ENCODE peak calls at places on chromosomes 4 and X, in ten cellular contexts. D is spleen; M is substantia nigra; F is ELF-1; G is right cardiac atrium; O is nephron progenitor cell; K is Ammon's horn; N is choroid plexus epithelial cell; W is pancreas; I is activated CD4-positive, alpha-beta T cell treated with anti-CD3 and anti-CD28 coated beads for 24 hours. S is an unnamed sample.

GRCh38 chr4:98504091-98504490 is 154.3 kb downstream of the TSPAN5 start:
- DNase-seq in F (no peak), D (no peak), M (no peak), W (no peak), N (no peak), K (no peak), G (no peak), I (no peak), O (no peak), S (no peak)

GRCh38 chr4:18579222-18579621 is 557.7 kb upstream of the LCORL start:
- DNase-seq in W (no peak), D (no peak), O (no peak), F (no peak), N (no peak), M (no peak), G (no peak), I (no peak), K (peak; percentile 72), S (no peak)

GRCh38 chr4:186807809-186808634 is 84.4 kb upstream of the FAT1 start:
- DNase-seq in K (no peak), M (no peak), F (no peak), D (no peak), I (no peak), O (no peak), W (no peak), N (no peak), G (no peak), S (no peak)

GRCh38 chr4:79650217-79650616 is 242.2 kb upstream of the GK2 start:
- DNase-seq in W (no peak), D (no peak), K (no peak), F (no peak), G (no peak), O (no peak), I (no peak), N (no peak), M (no peak), S (no peak)

GRCh38 chr4:127484101-127484500 is 148.7 kb upstream of the INTU start:
- DNase-seq in D (no peak), F (no peak), M (no peak), I (no peak), W (no peak), O (no peak), K (no peak), G (no peak), N (no peak), S (no peak)

GRCh38 chrX:74537011-74537390 is 77.4 kb downstream of the RLIM start:
- DNase-seq in M (no peak), O (no peak), F (no peak), G (peak; percentile 41), N (peak; percentile 71), K (no peak), I (no peak), D (no peak), W (no peak), S (no peak)

GRCh38 chrX:155997436-155997835 is at the start of gene IL9R:
- DNase-seq in F (no peak), W (no peak), O (no peak), D (no peak), M (no peak), K (no peak), I (peak; percentile 7), G (no peak), N (no peak), S (no peak)

GRCh38 chr4:105350859-105351494 is 122.9 kb downstream of the PPA2 start:
- DNase-seq in M (no peak), F (no peak), W (no peak), G (no peak), I (no peak), O (no peak), K (no peak), N (no peak), D (no peak), S (no peak)

GRCh38 chrX:12896935-12897334 is 9.5 kb upstream of the TLR8 start:
- DNase-seq in N (no peak), W (no peak), O (no peak), K (peak; percentile 4), F (peak; percentile 20), D (no peak), I (no peak), G (no peak), M (no peak), S (no peak)

GRCh38 chr4:792729-793108 is 33.2 kb downstream of the CPLX1 start:
- DNase-seq in W (no peak), N (no peak), K (no peak), I (no peak), O (no peak), D (no peak), G (no peak), F (no peak), M (no peak), S (no peak)

GRCh38 chrX:38879631-38880220 is 78.5 kb downstream of the MID1IP1 start:
- DNase-seq in N (no peak), W (peak; percentile 60), K (no peak), G (no peak), M (no peak), D (peak; percentile 78), F (no peak), O (no peak), I (no peak), S (no peak)

GRCh38 chr4:3250956-3251690 is 2.2 kb downstream of the MSANTD1 start:
- DNase-seq in M (no peak), W (no peak), F (no peak), K (no peak), O (no peak), N (peak; percentile 29), G (peak; percentile 8), D (peak; percentile 41), I (no peak), S (peak; percentile 52)

GRCh38 chr4:38832624-38833528 is 23.7 kb downstream of the TLR6 start:
- DNase-seq in F (no peak), W (no peak), D (no peak), O (no peak), I (no peak), K (no peak), G (no peak), M (no peak), N (no peak), S (no peak)

GRCh38 chrX:138128025-138128671 is 562.2 kb downstream of the ZIC3 start:
- DNase-seq in G (no peak), O (peak; percentile 21), F (peak; percentile 56), W (peak; percentile 6), D (no peak), M (peak; percentile 3), N (peak; percentile 34), I (no peak), K (peak; percentile 36), S (no peak)

GRCh38 chr4:139025841-139026240 is 10.3 kb downstream of the NOCT start:
- DNase-seq in F (no peak), O (no peak), K (no peak), G (no peak), N (no peak), I (no peak), W (no peak), D (no peak), M (no peak), S (no peak)

GRCh38 chr4:101604976-101605375 is 185.6 kb upstream of the BANK1 start:
- DNase-seq in M (no peak), O (no peak), F (no peak), N (peak; percentile 23), W (no peak), D (no peak), K (no peak), I (no peak), G (no peak), S (no peak)